ENCODE peak calls at places on chromosomes 13 and 19, in nine cellular contexts. T is K562, I is A549, R is IMR-90, S is tibial nerve, F is uterus, V is HCT116, Z is gastrocnemius medialis, H is spleen. Q is an unnamed sample.

GRCh38 chr13:26557393-26558073 is at the start of gene WASF3:
- DNase-seq in T (peak; percentile 93), I (peak; percentile 57), R (peak; percentile 90), S (peak; percentile 79), F (peak; percentile 93), V (peak; percentile 38), Z (peak; percentile 92), H (peak; percentile 91), Q (peak; percentile 85)

GRCh38 chr13:30396434-30397075 is 25.7 kb upstream of the UBE2L5 start:
- DNase-seq in T (no peak), I (no peak), R (peak; percentile 19), S (no peak), F (no peak), V (no peak), Z (no peak), H (no peak), Q (no peak)

GRCh38 chr19:45976180-45976579 is 2.5 kb upstream of the NOVA2 start:
- DNase-seq in T (no peak), I (no peak), R (no peak), S (no peak), F (no peak), V (no peak), Z (no peak), H (no peak), Q (no peak)

GRCh38 chr13:66958611-66959010 is 271.5 kb downstream of the PCDH9 start:
- DNase-seq in T (no peak), I (no peak), R (no peak), S (no peak), F (no peak), V (no peak), Z (no peak), H (no peak), Q (no peak)

GRCh38 chr13:98450495-98451167 is 126.3 kb downstream of the STK24 start:
- DNase-seq in T (no peak), I (no peak), R (no peak), S (no peak), F (no peak), V (no peak), Z (peak; percentile 65), H (no peak), Q (no peak)

GRCh38 chr13:79385694-79386093 is 20.4 kb downstream of the RBM26 start:
- DNase-seq in T (peak; percentile 30), I (no peak), R (no peak), S (no peak), F (no peak), V (no peak), Z (no peak), H (no peak), Q (no peak)

GRCh38 chr13:59409211-59409610 is 754.5 kb downstream of the DIAPH3 start:
- DNase-seq in T (no peak), I (no peak), R (peak; percentile 58), S (no peak), F (no peak), V (no peak), Z (no peak), H (peak; percentile 76), Q (no peak)

GRCh38 chr19:42348211-42348610 is 22.8 kb downstream of the MEGF8 start:
- DNase-seq in T (no peak), I (no peak), R (no peak), S (no peak), F (no peak), V (no peak), Z (no peak), H (no peak), Q (no peak)

GRCh38 chr19:34732548-34733255 is 1.3 kb upstream of the ZNF181 start:
- DNase-seq in T (peak; percentile 61), I (no peak), R (no peak), S (no peak), F (peak; percentile 28), V (no peak), Z (no peak), H (no peak), Q (no peak)

GRCh38 chr19:48645652-48646191 is at the start of gene CA11:
- DNase-seq in T (no peak), I (no peak), R (no peak), S (peak; percentile 32), F (no peak), V (no peak), Z (no peak), H (peak; percentile 76), Q (no peak)

GRCh38 chr13:76425930-76426329 is 460.3 kb downstream of the KCTD12 start:
- DNase-seq in T (no peak), I (no peak), R (peak; percentile 93), S (no peak), F (no peak), V (no peak), Z (no peak), H (no peak), Q (no peak)

GRCh38 chr13:38103851-38104250 is 234.3 kb upstream of the TRPC4 start:
- DNase-seq in T (no peak), I (no peak), R (no peak), S (no peak), F (no peak), V (no peak), Z (no peak), H (no peak), Q (no peak)

GRCh38 chr19:1087813-1088418 is 7.3 kb downstream of the POLR2E start:
- DNase-seq in T (no peak), I (no peak), R (no peak), S (peak; percentile 72), F (no peak), V (no peak), Z (peak; percentile 51), H (peak; percentile 91), Q (no peak)

GRCh38 chr19:16628183-16628983 is at the start of gene MED26:
- DNase-seq in T (peak; percentile 99), I (peak; percentile 58), R (peak; percentile 90), S (peak; percentile 92), F (peak; percentile 93), V (peak; percentile 78), Z (peak; percentile 93), H (peak; percentile 98), Q (peak; percentile 94)

GRCh38 chr19:16899566-16900075 is 10.8 kb downstream of the F2RL3 start:
- DNase-seq in T (peak; percentile 70), I (peak; percentile 64), R (no peak), S (no peak), F (no peak), V (peak; percentile 35), Z (no peak), H (peak; percentile 84), Q (no peak)

GRCh38 chr13:105033999-105034398 is 1501.5 kb downstream of the EFNB2 start:
- DNase-seq in T (no peak), I (no peak), R (no peak), S (no peak), F (no peak), V (no peak), Z (no peak), H (no peak), Q (no peak)

GRCh38 chr13:66262330-66262729 is 967.8 kb downstream of the PCDH9 start:
- DNase-seq in T (no peak), I (no peak), R (no peak), S (no peak), F (no peak), V (no peak), Z (no peak), H (no peak), Q (no peak)

GRCh38 chr13:96762876-96763275 is 231.4 kb downstream of the OXGR1 start:
- DNase-seq in T (no peak), I (no peak), R (no peak), S (no peak), F (no peak), V (no peak), Z (no peak), H (no peak), Q (no peak)

GRCh38 chr13:97211986-97212385 is 10.1 kb upstream of the MBNL2 start:
- DNase-seq in T (no peak), I (no peak), R (no peak), S (no peak), F (no peak), V (no peak), Z (no peak), H (no peak), Q (no peak)

GRCh38 chr13:24282256-24282655 is 27.1 kb upstream of the C1QTNF9 start:
- DNase-seq in T (no peak), I (no peak), R (no peak), S (no peak), F (no peak), V (no peak), Z (no peak), H (no peak), Q (no peak)

GRCh38 chr19:33366127-33366526 is 7.4 kb upstream of the CEBPG start:
- DNase-seq in T (no peak), I (no peak), R (no peak), S (no peak), F (no peak), V (no peak), Z (no peak), H (no peak), Q (no peak)
- H3K4me3 ChIP-seq in T (no peak overlapping the region), I (no peak overlapping the region), R (no peak overlapping the region), S (no peak overlapping the region), F (no peak overlapping the region), V (no peak overlapping the region), Z (no peak overlapping the region), H (no peak overlapping the region), Q (no peak overlapping the region)

GRCh38 chr19:10554760-10555612 is 10.8 kb downstream of the KRI1 start:
- DNase-seq in T (no peak), I (no peak), R (no peak), S (no peak), F (no peak), V (no peak), Z (no peak), H (no peak), Q (no peak)
- TF ChIP-seq POLR2A in T (no peak), I (no peak), R (no peak), S (no peak), F (no peak), V (no peak), Z (no peak), H (no peak), Q (no peak)

GRCh38 chr19:13016245-13016627 is 21.0 kb downstream of the NFIX start:
- DNase-seq in T (no peak), I (no peak), R (no peak), S (no peak), F (no peak), V (no peak), Z (no peak), H (no peak), Q (no peak)
- H3K4me3 ChIP-seq in T (no peak overlapping the region), I (no peak overlapping the region), R (no peak overlapping the region), S (peak overlapping the region; percentile 4), F (peak overlapping the region; percentile 10), V (no peak overlapping the region), Z (no peak overlapping the region), H (no peak overlapping the region), Q (peak overlapping the region; percentile 37)

DNA sequence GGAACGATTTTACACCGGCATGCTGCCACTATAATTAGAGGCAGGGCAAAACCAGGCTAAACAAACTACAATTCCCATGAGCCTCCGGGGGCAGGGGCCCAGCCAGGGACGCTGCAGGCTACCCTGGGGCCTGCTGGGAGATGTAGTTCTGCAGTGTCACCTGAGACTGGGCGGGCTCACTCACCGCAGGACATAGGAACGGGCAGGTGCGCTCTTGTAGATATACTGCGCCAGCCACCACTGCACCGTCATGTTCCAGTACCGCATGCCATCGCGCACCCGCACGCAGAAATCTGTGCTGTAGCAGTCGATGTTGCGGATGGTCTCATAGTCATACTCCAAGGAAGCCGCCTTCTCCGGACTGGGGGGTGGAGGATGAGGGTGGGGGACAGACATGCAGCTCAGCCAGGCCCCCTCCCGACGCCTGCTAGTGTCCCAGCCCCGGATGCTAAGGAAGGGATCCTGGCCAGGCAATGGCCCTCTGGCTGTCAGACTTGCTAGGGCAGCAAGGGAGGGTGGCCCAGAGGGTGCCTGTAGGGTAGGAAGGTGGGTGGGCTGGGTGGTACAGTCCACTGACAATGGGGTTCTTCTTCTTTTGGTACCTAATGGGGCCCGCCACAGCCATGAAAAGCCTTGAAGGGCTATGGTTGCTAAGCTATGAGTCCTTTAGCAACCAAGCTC is 5.8 kb upstream of the TMC4 start:
- DNase-seq in T (no peak), I (no peak), R (no peak), S (no peak), F (no peak), V (no peak), Z (no peak), H (peak; percentile 78), Q (no peak)
- TF ChIP-seq POLR2A in T (no peak), I (no peak), R (no peak), S (no peak), F (no peak), V (no peak), Z (no peak), H (no peak), Q (no peak)